ENCODE peak calls at places on chromosome X, in seven cellular contexts. One of them, this sample, is unnamed.

GRCh38 chrX:114334473-114334982 is 249.4 kb upstream of the HTR2C start:
- DNase-seq in activated naive CD4-positive, alpha-beta T cell treated with anti-CD3 and anti-CD28 coated beads for 36 hours: no peak
- DNase-seq in NCI-H1105: no peak
- DNase-seq in hypothalamus: no peak
- DNase-seq in activated CD4-positive, CD25-positive, alpha-beta regulatory T cell: no peak
- DNase-seq in iris pigment epithelial cell: no peak
- DNase-seq in epithelial cell of prostate: no peak
- DNase-seq in this sample: no peak

GRCh38 chrX:74049126-74049525 is 254.9 kb upstream of the ZCCHC13 start:
- DNase-seq in activated naive CD4-positive, alpha-beta T cell treated with anti-CD3 and anti-CD28 coated beads for 36 hours: no peak
- DNase-seq in NCI-H1105: no peak
- DNase-seq in hypothalamus: no peak
- DNase-seq in activated CD4-positive, CD25-positive, alpha-beta regulatory T cell: no peak
- DNase-seq in iris pigment epithelial cell: no peak
- DNase-seq in epithelial cell of prostate: no peak
- DNase-seq in this sample: no peak

GRCh38 chrX:135707880-135708279 is 5.6 kb upstream of the CT45A1 start:
- DNase-seq in activated naive CD4-positive, alpha-beta T cell treated with anti-CD3 and anti-CD28 coated beads for 36 hours: peak; percentile 57
- DNase-seq in NCI-H1105: no peak
- DNase-seq in hypothalamus: no peak
- DNase-seq in activated CD4-positive, CD25-positive, alpha-beta regulatory T cell: peak; percentile 2
- DNase-seq in iris pigment epithelial cell: no peak
- DNase-seq in epithelial cell of prostate: no peak
- DNase-seq in this sample: peak; percentile 1

GRCh38 chrX:154711264-154711663 is 39.6 kb downstream of the GAB3 start:
- DNase-seq in activated naive CD4-positive, alpha-beta T cell treated with anti-CD3 and anti-CD28 coated beads for 36 hours: no peak
- DNase-seq in NCI-H1105: no peak
- DNase-seq in hypothalamus: no peak
- DNase-seq in activated CD4-positive, CD25-positive, alpha-beta regulatory T cell: no peak
- DNase-seq in iris pigment epithelial cell: no peak
- DNase-seq in epithelial cell of prostate: no peak
- DNase-seq in this sample: no peak

GRCh38 chrX:114365045-114365834 is 218.6 kb upstream of the HTR2C start:
- DNase-seq in activated naive CD4-positive, alpha-beta T cell treated with anti-CD3 and anti-CD28 coated beads for 36 hours: no peak
- DNase-seq in NCI-H1105: no peak
- DNase-seq in hypothalamus: no peak
- DNase-seq in activated CD4-positive, CD25-positive, alpha-beta regulatory T cell: no peak
- DNase-seq in iris pigment epithelial cell: no peak
- DNase-seq in epithelial cell of prostate: no peak
- DNase-seq in this sample: no peak

GRCh38 chrX:69021561-69021960 is 143.7 kb downstream of the PJA1 start:
- DNase-seq in activated naive CD4-positive, alpha-beta T cell treated with anti-CD3 and anti-CD28 coated beads for 36 hours: no peak
- DNase-seq in NCI-H1105: no peak
- DNase-seq in hypothalamus: no peak
- DNase-seq in activated CD4-positive, CD25-positive, alpha-beta regulatory T cell: no peak
- DNase-seq in iris pigment epithelial cell: no peak
- DNase-seq in epithelial cell of prostate: no peak
- DNase-seq in this sample: no peak

GRCh38 chrX:53694642-53695041 is 8.1 kb upstream of the HUWE1 start:
- DNase-seq in activated naive CD4-positive, alpha-beta T cell treated with anti-CD3 and anti-CD28 coated beads for 36 hours: no peak
- DNase-seq in NCI-H1105: no peak
- DNase-seq in hypothalamus: no peak
- DNase-seq in activated CD4-positive, CD25-positive, alpha-beta regulatory T cell: no peak
- DNase-seq in iris pigment epithelial cell: no peak
- DNase-seq in epithelial cell of prostate: no peak
- DNase-seq in this sample: no peak

GRCh38 chrX:107711521-107712041 is 64.0 kb downstream of the TSC22D3 start:
- DNase-seq in activated naive CD4-positive, alpha-beta T cell treated with anti-CD3 and anti-CD28 coated beads for 36 hours: no peak
- DNase-seq in NCI-H1105: no peak
- DNase-seq in hypothalamus: no peak
- DNase-seq in activated CD4-positive, CD25-positive, alpha-beta regulatory T cell: no peak
- DNase-seq in iris pigment epithelial cell: no peak
- DNase-seq in epithelial cell of prostate: no peak
- DNase-seq in this sample: peak; percentile 29

GRCh38 chrX:46257451-46257879 is 287.8 kb downstream of the ZNF674 start:
- DNase-seq in activated naive CD4-positive, alpha-beta T cell treated with anti-CD3 and anti-CD28 coated beads for 36 hours: peak; percentile 4
- DNase-seq in NCI-H1105: no peak
- DNase-seq in hypothalamus: no peak
- DNase-seq in activated CD4-positive, CD25-positive, alpha-beta regulatory T cell: no peak
- DNase-seq in iris pigment epithelial cell: no peak
- DNase-seq in epithelial cell of prostate: peak; percentile 39
- DNase-seq in this sample: no peak

GRCh38 chrX:10173331-10173900 is 16.6 kb downstream of the CLCN4 start:
- DNase-seq in activated naive CD4-positive, alpha-beta T cell treated with anti-CD3 and anti-CD28 coated beads for 36 hours: no peak
- DNase-seq in NCI-H1105: peak; percentile 43
- DNase-seq in hypothalamus: peak; percentile 25
- DNase-seq in activated CD4-positive, CD25-positive, alpha-beta regulatory T cell: no peak
- DNase-seq in iris pigment epithelial cell: peak; percentile 94
- DNase-seq in epithelial cell of prostate: peak; percentile 61
- DNase-seq in this sample: peak; percentile 93

GRCh38 chrX:102129473-102129872 is 4.0 kb downstream of the TCEAL2 start:
- DNase-seq in activated naive CD4-positive, alpha-beta T cell treated with anti-CD3 and anti-CD28 coated beads for 36 hours: no peak
- DNase-seq in NCI-H1105: no peak
- DNase-seq in hypothalamus: no peak
- DNase-seq in activated CD4-positive, CD25-positive, alpha-beta regulatory T cell: no peak
- DNase-seq in iris pigment epithelial cell: peak; percentile 18
- DNase-seq in epithelial cell of prostate: no peak
- DNase-seq in this sample: peak; percentile 7

GRCh38 chrX:102746134-102746584 is 25.6 kb downstream of the GPRASP3 start:
- DNase-seq in activated naive CD4-positive, alpha-beta T cell treated with anti-CD3 and anti-CD28 coated beads for 36 hours: peak; percentile 21
- DNase-seq in NCI-H1105: no peak
- DNase-seq in hypothalamus: no peak
- DNase-seq in activated CD4-positive, CD25-positive, alpha-beta regulatory T cell: peak; percentile 0
- DNase-seq in iris pigment epithelial cell: peak; percentile 31
- DNase-seq in epithelial cell of prostate: no peak
- DNase-seq in this sample: peak; percentile 10

GRCh38 chrX:22021721-22022120 is 10.4 kb upstream of the PHEX start:
- DNase-seq in activated naive CD4-positive, alpha-beta T cell treated with anti-CD3 and anti-CD28 coated beads for 36 hours: no peak
- DNase-seq in NCI-H1105: no peak
- DNase-seq in hypothalamus: no peak
- DNase-seq in activated CD4-positive, CD25-positive, alpha-beta regulatory T cell: no peak
- DNase-seq in iris pigment epithelial cell: no peak
- DNase-seq in epithelial cell of prostate: no peak
- DNase-seq in this sample: no peak

GRCh38 chrX:72126539-72127140 is 5.1 kb downstream of the RTL5 start:
- DNase-seq in activated naive CD4-positive, alpha-beta T cell treated with anti-CD3 and anti-CD28 coated beads for 36 hours: peak; percentile 90
- DNase-seq in NCI-H1105: peak; percentile 44
- DNase-seq in hypothalamus: peak; percentile 82
- DNase-seq in activated CD4-positive, CD25-positive, alpha-beta regulatory T cell: peak; percentile 55
- DNase-seq in iris pigment epithelial cell: peak; percentile 71
- DNase-seq in epithelial cell of prostate: peak; percentile 8
- DNase-seq in this sample: peak; percentile 92

GRCh38 chrX:153927686-153927935 is 1.5 kb upstream of the ARHGAP4 start:
- DNase-seq in activated naive CD4-positive, alpha-beta T cell treated with anti-CD3 and anti-CD28 coated beads for 36 hours: peak; percentile 22
- DNase-seq in NCI-H1105: no peak
- DNase-seq in hypothalamus: no peak
- DNase-seq in activated CD4-positive, CD25-positive, alpha-beta regulatory T cell: no peak
- DNase-seq in iris pigment epithelial cell: no peak
- DNase-seq in epithelial cell of prostate: no peak
- DNase-seq in this sample: no peak

GRCh38 chrX:50905334-50905733 is 5.2 kb upstream of the BMP15 start:
- DNase-seq in activated naive CD4-positive, alpha-beta T cell treated with anti-CD3 and anti-CD28 coated beads for 36 hours: peak; percentile 4
- DNase-seq in NCI-H1105: no peak
- DNase-seq in hypothalamus: no peak
- DNase-seq in activated CD4-positive, CD25-positive, alpha-beta regulatory T cell: no peak
- DNase-seq in iris pigment epithelial cell: no peak
- DNase-seq in epithelial cell of prostate: no peak
- DNase-seq in this sample: no peak

GRCh38 chrX:64975491-64975890 is 759 bp downstream of the ZC4H2 start:
- DNase-seq in activated naive CD4-positive, alpha-beta T cell treated with anti-CD3 and anti-CD28 coated beads for 36 hours: peak; percentile 38
- DNase-seq in NCI-H1105: no peak
- DNase-seq in hypothalamus: peak; percentile 8
- DNase-seq in activated CD4-positive, CD25-positive, alpha-beta regulatory T cell: no peak
- DNase-seq in iris pigment epithelial cell: peak; percentile 5
- DNase-seq in epithelial cell of prostate: no peak
- DNase-seq in this sample: peak; percentile 12

GRCh38 chrX:17022205-17022604 is 75.7 kb downstream of the REPS2 start:
- DNase-seq in activated naive CD4-positive, alpha-beta T cell treated with anti-CD3 and anti-CD28 coated beads for 36 hours: no peak
- DNase-seq in NCI-H1105: no peak
- DNase-seq in hypothalamus: no peak
- DNase-seq in activated CD4-positive, CD25-positive, alpha-beta regulatory T cell: no peak
- DNase-seq in iris pigment epithelial cell: peak; percentile 66
- DNase-seq in epithelial cell of prostate: no peak
- DNase-seq in this sample: peak; percentile 90

This sample was measured in fibroblast of mammary gland.